ENCODE peak calls at places on chromosomes 6 and 20, in ten cellular contexts. H is CD4-positive, CD25-positive, alpha-beta regulatory T cell; K is GM23338; B is PC-3; F is A673; O is AG04450; G is breast epithelium; R is esophagus squamous epithelium; U is SJSA1; V is adrenal gland. P is an unnamed sample.

GRCh38 chr6:44641344-44641743 is 253.8 kb downstream of the CDC5L start:
- DNase-seq in V (no peak), G (no peak), H (no peak), K (no peak), O (no peak), U (no peak), R (no peak), B (no peak), F (no peak), P (no peak)

GRCh38 chr20:57876163-57876562 is 166.3 kb upstream of the PMEPA1 start:
- DNase-seq in V (no peak), K (no peak), F (no peak), H (no peak), G (no peak), O (no peak), B (no peak), U (peak), R (no peak), P (no peak)

GRCh38 chr20:57090590-57091560 is 175.6 kb downstream of the BMP7 start:
- DNase-seq in G (no peak), F (no peak), H (no peak), V (no peak), U (no peak), R (no peak), B (no peak), O (no peak), K (no peak), P (no peak)

GRCh38 chr6:5167501-5167900 is 82.4 kb downstream of the PPP1R3G start:
- DNase-seq in V (no peak), U (no peak), O (no peak), F (peak), B (no peak), K (no peak), G (no peak), H (no peak), R (no peak), P (no peak)

GRCh38 chr6:134373282-134373922 is 55.5 kb upstream of the SGK1 start:
- DNase-seq in B (peak), G (no peak), H (no peak), U (peak), O (peak), K (no peak), V (peak), F (no peak), R (no peak), P (peak)

GRCh38 chr20:60407011-60407771 is 449.0 kb downstream of the CDH26 start:
- DNase-seq in H (no peak), R (no peak), K (no peak), U (no peak), F (no peak), O (no peak), B (no peak), G (no peak), V (no peak), P (no peak)

GRCh38 chr6:7691675-7692452 is 34.0 kb upstream of the BMP6 start:
- DNase-seq in G (no peak), U (peak), V (no peak), H (no peak), B (peak), O (no peak), F (no peak), R (no peak), K (peak), P (peak)

GRCh38 chr6:6614096-6614964 is 25.8 kb downstream of the LY86 start:
- DNase-seq in H (peak), U (no peak), B (no peak), G (peak), F (no peak), O (no peak), K (no peak), R (no peak), V (no peak), P (no peak)

GRCh38 chr20:59640267-59640666 is 35.9 kb downstream of the PHACTR3 start:
- DNase-seq in F (no peak), G (no peak), R (no peak), K (no peak), B (no peak), V (no peak), O (no peak), U (peak), H (no peak), P (peak)

GRCh38 chr20:61719691-61720347 is 345.9 kb downstream of the TAF4 start:
- DNase-seq in K (peak), V (no peak), G (no peak), R (no peak), U (no peak), O (no peak), H (peak), B (no peak), F (no peak), P (no peak)

GRCh38 chr20:63100926-63101699 is 94.3 kb upstream of the BHLHE23 start:
- DNase-seq in V (peak), F (no peak), O (no peak), R (no peak), U (no peak), G (no peak), B (no peak), K (no peak), H (no peak), P (no peak)

GRCh38 chr6:36851149-36851614 is 11.9 kb upstream of the CPNE5 start:
- DNase-seq in V (peak), B (peak), U (no peak), H (peak), K (peak), O (peak), G (peak), F (peak), R (no peak), P (peak)

GRCh38 chr6:70538364-70538763 is 28.4 kb upstream of the SDHAF4 start:
- DNase-seq in U (no peak), O (no peak), V (no peak), H (peak), R (no peak), B (no peak), G (no peak), K (no peak), F (no peak), P (no peak)

GRCh38 chr20:10563935-10564492 is 109.8 kb downstream of the JAG1 start:
- DNase-seq in R (no peak), B (no peak), H (no peak), G (no peak), F (no peak), K (no peak), U (no peak), O (no peak), V (no peak), P (no peak)

GRCh38 chr6:161057103-161058091 is 65.8 kb downstream of the MAP3K4 start:
- DNase-seq in B (no peak), R (no peak), G (no peak), O (no peak), F (no peak), V (no peak), H (no peak), K (no peak), U (no peak), P (no peak)

GRCh38 chr6:170294813-170295518 is 4.1 kb upstream of the DLL1 start:
- DNase-seq in K (no peak), O (no peak), F (no peak), V (no peak), U (peak), G (no peak), B (no peak), H (peak), R (no peak), P (no peak)

GRCh38 chr6:123997223-123997622 is 193.6 kb downstream of the NKAIN2 start:
- DNase-seq in R (no peak), B (no peak), K (no peak), H (no peak), U (no peak), G (no peak), F (no peak), O (no peak), V (no peak), P (no peak)

GRCh38 chr20:10581823-10582222 is 92.0 kb downstream of the JAG1 start:
- DNase-seq in K (no peak), G (no peak), H (no peak), O (no peak), V (no peak), B (peak), R (no peak), F (peak), U (peak), P (no peak)

GRCh38 chr6:44228433-44228832 is 5.0 kb downstream of the SLC29A1 start:
- DNase-seq in U (no peak), R (no peak), B (no peak), K (no peak), V (no peak), O (no peak), G (no peak), H (no peak), F (no peak), P (no peak)

GRCh38 chr6:137900815-137901214 is 33.8 kb downstream of the TNFAIP3 start:
- DNase-seq in U (no peak), R (no peak), V (no peak), F (no peak), K (no peak), G (no peak), O (no peak), H (no peak), B (no peak), P (no peak)

GRCh38 chr6:142152731-142153130 is 5.7 kb downstream of the VTA1 start:
- DNase-seq in R (no peak), K (no peak), U (no peak), F (no peak), H (no peak), O (peak), B (peak), V (no peak), G (no peak), P (no peak)

GRCh38 chr20:50598074-50598473 is 87.9 kb downstream of the PTPN1 start:
- DNase-seq in K (no peak), V (no peak), H (no peak), R (no peak), G (no peak), U (no peak), F (no peak), O (no peak), B (no peak), P (no peak)

GRCh38 chr6:100599088-100599770 is 134.5 kb upstream of the SIM1 start:
- DNase-seq in B (no peak), H (no peak), V (no peak), U (no peak), F (no peak), K (no peak), G (no peak), O (no peak), R (no peak), P (no peak)

GRCh38 chr6:36956111-36956820 is 1.7 kb downstream of the PI16 start:
- DNase-seq in B (peak), U (no peak), V (peak), O (no peak), K (no peak), F (no peak), R (no peak), G (peak), H (no peak), P (no peak)

GRCh38 chr6:144314003-144314485 is 28.9 kb downstream of the UTRN start:
- DNase-seq in O (peak), U (no peak), H (no peak), R (no peak), F (no peak), B (no peak), G (peak), V (peak), K (no peak), P (no peak)

GRCh38 chr6:4522453-4522852 is 253.8 kb upstream of the CDYL start:
- DNase-seq in R (no peak), K (no peak), B (no peak), O (no peak), F (peak), G (no peak), U (no peak), V (no peak), H (peak), P (no peak)

GRCh38 chr6:34521463-34522288 is 34.5 kb downstream of the SPDEF start:
- DNase-seq in B (no peak), O (no peak), V (no peak), F (no peak), H (no peak), U (no peak), K (no peak), G (no peak), R (no peak), P (no peak)

GRCh38 chr20:38805958-38806854 is 709 bp downstream of the PPP1R16B start:
- DNase-seq in G (no peak), U (no peak), K (peak), B (no peak), O (no peak), H (peak), F (no peak), R (no peak), V (no peak), P (no peak)

GRCh38 chr6:145551164-145551563 is 184.2 kb downstream of the EPM2A start:
- DNase-seq in K (no peak), U (no peak), B (no peak), R (no peak), V (no peak), F (no peak), O (no peak), H (no peak), G (no peak), P (no peak)

GRCh38 chr20:8720089-8720488 is 348.8 kb upstream of the PLCB4 start:
- DNase-seq in K (no peak), R (no peak), F (no peak), U (no peak), B (no peak), H (no peak), G (no peak), O (no peak), V (no peak), P (no peak)

GRCh38 chr6:137852346-137852745 is 14.7 kb upstream of the TNFAIP3 start:
- DNase-seq in V (no peak), U (no peak), B (no peak), H (no peak), R (no peak), F (no peak), O (no peak), K (no peak), G (no peak), P (no peak)

GRCh38 chr6:15402401-15403045 is 156.7 kb downstream of the JARID2 start:
- DNase-seq in H (no peak), R (no peak), B (no peak), V (no peak), F (no peak), G (no peak), O (no peak), K (no peak), U (no peak), P (no peak)
- H3K27ac ChIP-seq in H (no peak), R (peak), B (no peak), V (no peak), F (no peak), G (no peak), O (no peak), K (peak), U (no peak), P (no peak)

GRCh38 chr6:118297821-118298220 is 250.3 kb upstream of the PLN start:
- DNase-seq in H (no peak), K (peak), O (no peak), B (no peak), R (no peak), V (no peak), G (no peak), F (peak), U (no peak), P (no peak)

GRCh38 chr6:118295336-118295735 is 252.8 kb upstream of the PLN start:
- DNase-seq in V (no peak), G (no peak), K (no peak), F (no peak), R (no peak), H (no peak), U (no peak), B (no peak), O (no peak), P (no peak)

GRCh38 chr6:118298476-118298875 is 249.6 kb upstream of the PLN start:
- DNase-seq in R (no peak), G (no peak), O (no peak), K (no peak), F (no peak), H (no peak), V (no peak), B (no peak), U (no peak), P (no peak)

GRCh38 chr6:118296129-118296852 is 251.8 kb upstream of the PLN start:
- DNase-seq in B (no peak), F (no peak), G (no peak), O (no peak), K (no peak), U (no peak), R (no peak), H (no peak), V (no peak), P (no peak)

GRCh38 chr6:118299023-118299422 is 249.1 kb upstream of the PLN start:
- DNase-seq in G (no peak), B (no peak), U (no peak), O (no peak), F (no peak), R (no peak), V (no peak), H (no peak), K (no peak), P (no peak)
- H3K27ac ChIP-seq in G (no peak), B (no peak), U (no peak), O (no peak), F (no peak), R (no peak), V (no peak), H (no peak), K (no peak), P (no peak)

DNA sequence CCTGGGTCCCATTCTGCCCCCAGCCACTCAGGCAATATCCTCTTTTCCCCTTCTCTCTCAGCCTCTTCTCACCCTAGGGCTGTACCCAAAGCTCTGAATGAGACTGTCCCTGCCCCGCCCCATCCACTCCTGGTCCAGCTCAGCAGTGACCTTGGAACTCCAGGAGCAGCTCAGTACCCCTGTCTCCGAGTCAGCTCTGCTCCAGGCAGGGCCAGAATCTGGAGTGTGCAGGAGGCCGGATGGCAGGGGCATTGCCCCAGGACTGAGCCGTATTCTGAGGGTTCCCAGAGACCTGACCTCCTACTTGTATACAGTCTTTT is 2.0 kb upstream of the RAET1G start:
- DNase-seq in R (no peak), B (no peak), O (no peak), K (no peak), U (peak), H (no peak), F (no peak), V (no peak), G (no peak), P (no peak)
- H3K27ac ChIP-seq in R (peak), B (no peak), O (no peak), K (no peak), U (no peak), H (no peak), F (no peak), V (no peak), G (no peak), P (no peak)

GRCh38 chr6:81242634-81243033 is 509.8 kb downstream of the TENT5A start:
- DNase-seq in O (no peak), V (no peak), H (no peak), R (no peak), K (no peak), B (no peak), U (no peak), F (no peak), G (no peak), P (no peak)
- H3K27ac ChIP-seq in O (no peak), V (no peak), H (no peak), R (no peak), K (no peak), B (no peak), U (no peak), F (no peak), G (no peak), P (no peak)

GRCh38 chr6:56552212-56553130 is 90.2 kb downstream of the DST start:
- DNase-seq in U (no peak), V (no peak), F (no peak), H (no peak), R (no peak), G (no peak), B (peak), O (no peak), K (no peak), P (no peak)
- H3K27ac ChIP-seq in U (no peak), V (peak), F (no peak), H (no peak), R (no peak), G (no peak), B (no peak), O (no peak), K (no peak), P (no peak)

GRCh38 chr6:111984516-111985201 is 69.2 kb upstream of the CCN6 start:
- DNase-seq in U (no peak), F (no peak), V (no peak), H (no peak), O (no peak), K (no peak), B (peak), R (no peak), G (no peak), P (no peak)
- H3K27ac ChIP-seq in U (peak), F (no peak), V (no peak), H (no peak), O (no peak), K (no peak), B (peak), R (peak), G (peak), P (no peak)

GRCh38 chr20:4593149-4593525 is 128.6 kb upstream of the PRND start:
- DNase-seq in U (no peak), R (no peak), G (no peak), V (no peak), B (no peak), H (no peak), O (no peak), K (no peak), F (no peak), P (no peak)

GRCh38 chr20:4591975-4592315 is 129.8 kb upstream of the PRND start:
- DNase-seq in H (no peak), G (no peak), F (no peak), O (no peak), K (no peak), R (no peak), B (no peak), V (no peak), U (no peak), P (no peak)

GRCh38 chr20:4597215-4597614 is 124.5 kb upstream of the PRND start:
- DNase-seq in V (no peak), F (no peak), U (no peak), G (no peak), B (no peak), H (no peak), O (no peak), R (no peak), K (no peak), P (no peak)

DNA sequence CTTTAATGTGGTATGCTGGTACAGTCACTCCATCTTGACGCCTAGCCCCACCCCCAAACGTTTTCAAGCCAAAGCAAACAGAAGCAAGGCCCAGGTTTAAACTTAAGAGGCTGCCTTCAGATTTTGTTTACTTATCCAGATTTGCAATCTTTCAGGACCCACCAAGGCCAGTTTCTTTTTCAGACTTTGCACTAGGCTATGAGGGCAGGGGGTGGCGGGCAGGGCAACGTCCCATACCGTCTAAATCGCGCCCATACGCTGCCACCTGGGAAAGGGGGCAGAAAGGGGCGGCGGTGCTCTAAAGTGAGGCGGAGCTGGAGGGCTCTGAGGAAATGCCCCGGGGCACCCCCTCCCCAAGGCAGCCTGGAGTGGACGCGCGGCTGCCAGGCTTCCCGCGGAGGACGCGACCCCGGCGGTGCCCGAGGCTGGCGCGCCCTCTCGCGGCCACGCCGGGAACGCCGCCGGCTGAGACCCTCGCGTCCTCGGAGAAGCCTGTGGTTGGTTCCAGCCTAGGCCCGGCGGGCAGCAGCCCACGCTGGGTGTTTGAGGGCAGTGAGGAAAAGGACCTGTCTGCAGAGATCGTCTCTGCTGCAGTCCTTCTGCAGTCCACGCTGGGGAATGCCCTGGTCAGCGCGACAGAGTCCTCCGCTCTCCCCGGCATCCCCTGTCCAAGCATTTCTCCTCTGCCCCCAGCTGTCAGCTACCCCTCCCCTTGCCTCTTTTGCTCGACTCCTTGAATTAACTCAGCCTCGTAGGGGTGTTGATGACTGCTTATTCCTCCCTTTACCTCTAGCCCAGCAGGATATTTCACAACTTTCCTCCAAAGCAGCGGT is 129.2 kb upstream of the PRND start:
- DNase-seq in U (peak), K (peak), V (peak), B (peak), R (no peak), H (peak), O (no peak), F (peak), G (no peak), P (peak)
- H3K27ac ChIP-seq in U (peak), K (no peak), V (no peak), B (peak), R (no peak), H (no peak), O (no peak), F (peak), G (no peak), P (no peak)

DNA sequence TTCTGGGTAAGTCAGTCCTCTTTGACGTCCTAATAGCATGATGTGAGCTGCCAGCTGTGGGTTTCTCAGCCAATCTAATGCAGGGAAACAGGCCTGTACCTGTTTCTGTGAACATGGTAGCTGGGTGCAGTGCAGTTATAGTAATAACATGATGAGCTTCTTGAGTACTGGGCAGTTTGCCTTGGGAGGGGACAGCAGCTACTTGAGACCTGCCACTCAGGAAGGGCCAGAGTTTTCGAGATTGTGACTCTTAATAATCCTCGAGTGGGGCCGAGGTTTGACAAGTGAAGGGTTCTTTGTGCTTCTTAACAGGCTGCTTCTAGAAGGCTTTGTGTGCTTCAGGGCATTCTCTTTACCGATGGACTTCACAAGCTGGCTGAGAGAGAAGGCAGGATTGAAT is 180.1 kb downstream of the JARID2 start:
- DNase-seq in B (no peak), F (no peak), O (no peak), R (no peak), H (no peak), U (no peak), K (no peak), V (no peak), G (no peak), P (no peak)
- H3K27ac ChIP-seq in B (no peak), F (no peak), O (no peak), R (peak), H (no peak), U (no peak), K (peak), V (no peak), G (no peak), P (no peak)

GRCh38 chr20:22379472-22379871 is 204.9 kb downstream of the FOXA2 start:
- DNase-seq in G (no peak), U (peak), K (no peak), H (no peak), V (no peak), O (no peak), F (no peak), B (peak), R (no peak), P (no peak)
- H3K27ac ChIP-seq in G (no peak), U (no peak), K (no peak), H (no peak), V (no peak), O (no peak), F (no peak), B (peak), R (no peak), P (no peak)